ENCODE peak calls at places on chromosomes 3 and 15, in ten cellular contexts. B is bronchial epithelial cell; T is AG10803; L is NCI-H2171; U is posterior cingulate gyrus; O is stimulated activated CD8-positive, alpha-beta memory T cell treated with anti-CD3 and anti-CD28 coated beads, Interleukin-4, amount 100 ng/mL, for 4 hours; Q is amygdala; N is thoracic aorta; G is T-helper 2 cell; Y is NCI-H510A. W is an unnamed sample.

GRCh38 chr3:19348929-19349564 is 200.7 kb downstream of the KCNH8 start:
- DNase-seq in U (no peak), G (no peak), N (no peak), T (peak), L (no peak), Q (peak), O (no peak), Y (no peak), B (peak), W (no peak)

GRCh38 chr3:170128259-170128976 is 53.1 kb downstream of the PHC3 start:
- DNase-seq in B (no peak), U (no peak), G (no peak), L (peak), Q (no peak), O (no peak), N (no peak), Y (no peak), T (no peak), W (no peak)

GRCh38 chr15:86915811-86916331 is 836.2 kb downstream of the AGBL1 start:
- DNase-seq in Y (peak), G (no peak), U (peak), L (no peak), B (peak), O (no peak), Q (peak), N (no peak), T (peak), W (peak)

GRCh38 chr15:94080989-94081605 is 150.3 kb upstream of the MCTP2 start:
- DNase-seq in Y (no peak), B (no peak), U (no peak), N (no peak), L (no peak), T (no peak), G (no peak), O (no peak), Q (no peak), W (no peak)

GRCh38 chr3:57091874-57092273 is 31.4 kb downstream of the SPATA12 start:
- DNase-seq in B (no peak), L (no peak), N (no peak), T (no peak), O (no peak), Y (no peak), G (no peak), Q (no peak), U (no peak), W (no peak)

GRCh38 chr15:53786421-53786820 is 27.0 kb upstream of the WDR72 start:
- DNase-seq in L (no peak), Y (no peak), G (no peak), B (no peak), Q (no peak), U (no peak), N (no peak), O (no peak), T (no peak), W (no peak)

GRCh38 chr15:44137750-44138149 is 57.3 kb downstream of the FRMD5 start:
- DNase-seq in Q (no peak), O (no peak), G (no peak), U (no peak), T (peak), B (peak), L (no peak), Y (no peak), N (no peak), W (no peak)

GRCh38 chr15:97806731-97807130 is 153.8 kb upstream of the ARRDC4 start:
- DNase-seq in G (no peak), Q (no peak), U (no peak), Y (no peak), O (no peak), T (no peak), L (no peak), B (no peak), N (no peak), W (no peak)

GRCh38 chr3:176088962-176089383 is 1108.3 kb downstream of the TBL1XR1 start:
- DNase-seq in N (no peak), B (no peak), O (no peak), Y (no peak), U (no peak), G (no peak), Q (no peak), L (no peak), T (no peak), W (no peak)

GRCh38 chr15:56040081-56041035 is 46.9 kb upstream of the NEDD4 start:
- DNase-seq in O (no peak), U (no peak), G (no peak), T (peak), Q (no peak), Y (no peak), B (peak), N (peak), L (peak), W (no peak)

GRCh38 chr3:157226173-157226847 is 66.4 kb upstream of the CCNL1 start:
- DNase-seq in Y (no peak), G (no peak), O (no peak), N (no peak), T (peak), Q (no peak), L (no peak), B (peak), U (no peak), W (no peak)

GRCh38 chr15:59353994-59354951 is 18.4 kb downstream of the MYO1E start:
- DNase-seq in N (no peak), G (no peak), B (no peak), Q (no peak), O (no peak), T (no peak), U (no peak), Y (peak), L (no peak), W (no peak)

GRCh38 chr3:151301787-151302186 is 14.8 kb downstream of the GPR87 start:
- DNase-seq in U (no peak), Q (no peak), G (no peak), L (no peak), B (peak), O (no peak), N (no peak), Y (no peak), T (peak), W (no peak)

GRCh38 chr15:57903626-57904025 is 161.9 kb downstream of the ALDH1A2 start:
- DNase-seq in Q (no peak), L (no peak), G (no peak), Y (no peak), T (no peak), B (no peak), O (no peak), U (no peak), N (no peak), W (no peak)

GRCh38 chr15:77944002-77944867 is 133.3 kb downstream of the TBC1D2B start:
- DNase-seq in Y (no peak), L (peak), O (no peak), N (peak), Q (peak), G (peak), T (peak), B (peak), U (peak), W (peak)

GRCh38 chr3:94336076-94336741 is 273.3 kb downstream of the NSUN3 start:
- DNase-seq in N (no peak), L (no peak), Q (no peak), G (no peak), U (no peak), Y (no peak), T (peak), B (peak), O (no peak), W (no peak)

GRCh38 chr3:113441051-113441770 is at the start of gene CFAP44:
- DNase-seq in T (peak), Q (peak), O (no peak), Y (peak), L (peak), U (peak), G (peak), B (peak), N (no peak), W (peak)

GRCh38 chr3:23263796-23264195 is 60.7 kb downstream of the UBE2E2 start:
- DNase-seq in B (peak), Q (no peak), Y (no peak), L (no peak), U (no peak), O (no peak), T (peak), N (no peak), G (no peak), W (no peak)

GRCh38 chr3:183769453-183769852 is 55.9 kb downstream of the MAP6D1 start:
- DNase-seq in O (no peak), G (no peak), Y (no peak), U (no peak), N (no peak), Q (no peak), L (no peak), T (no peak), B (no peak), W (no peak)

GRCh38 chr3:67654099-67654831 is at the start of gene SUCLG2:
- DNase-seq in N (peak), L (peak), B (peak), Q (peak), T (peak), Y (peak), U (peak), O (peak), G (peak), W (peak)

GRCh38 chr3:73727117-73727802 is 102.5 kb upstream of the PDZRN3 start:
- DNase-seq in N (no peak), L (no peak), O (no peak), T (peak), U (no peak), B (no peak), Q (peak), Y (no peak), G (no peak), W (peak)

GRCh38 chr3:77079988-77080585 is 40.2 kb downstream of the ROBO2 start:
- DNase-seq in L (no peak), B (no peak), Y (no peak), N (no peak), G (no peak), O (no peak), U (no peak), T (no peak), Q (no peak), W (no peak)

GRCh38 chr3:64303881-64304280 is 78.6 kb upstream of the PRICKLE2 start:
- DNase-seq in B (no peak), G (no peak), L (no peak), U (no peak), Y (no peak), Q (no peak), O (no peak), T (no peak), N (no peak), W (no peak)

GRCh38 chr15:60972301-60972700 is 256.8 kb downstream of the RORA start:
- DNase-seq in T (peak), G (no peak), Y (no peak), U (no peak), O (no peak), Q (no peak), L (no peak), N (no peak), B (peak), W (no peak)

GRCh38 chr3:48927928-48928327 is 9.3 kb downstream of the ARIH2 start:
- DNase-seq in U (no peak), L (no peak), T (no peak), Y (no peak), G (no peak), B (peak), O (no peak), Q (no peak), N (no peak), W (no peak)

GRCh38 chr3:25412269-25412668 is 15.8 kb upstream of the RARB start:
- DNase-seq in B (peak), L (no peak), Q (no peak), G (no peak), N (no peak), U (no peak), O (no peak), Y (no peak), T (no peak), W (no peak)

GRCh38 chr3:125394406-125394805 is 19.3 kb upstream of the ZNF148 start:
- DNase-seq in T (no peak), B (no peak), N (no peak), G (no peak), U (peak), Y (no peak), O (no peak), Q (no peak), L (no peak), W (no peak)

GRCh38 chr3:46935989-46936620 is 40.4 kb downstream of the CCDC12 start:
- DNase-seq in T (no peak), O (no peak), B (no peak), G (no peak), Q (no peak), L (no peak), U (no peak), Y (no peak), N (no peak), W (no peak)

GRCh38 chr3:150073513-150073912 is 102.8 kb upstream of the PFN2 start:
- DNase-seq in B (peak), Q (no peak), Y (no peak), O (no peak), U (no peak), N (no peak), T (no peak), L (no peak), G (no peak), W (no peak)

GRCh38 chr3:54630111-54630623 is 297.7 kb downstream of the LRTM1 start:
- DNase-seq in B (no peak), N (no peak), U (no peak), L (no peak), Q (no peak), Y (no peak), G (no peak), T (no peak), O (no peak), W (no peak)

GRCh38 chr3:173138031-173138430 is 3.0 kb downstream of the SPATA16 start:
- DNase-seq in B (no peak), Q (no peak), G (no peak), L (no peak), O (no peak), Y (no peak), U (no peak), T (no peak), N (no peak), W (no peak)

GRCh38 chr3:29949131-29949530 is 657.3 kb upstream of the TGFBR2 start:
- DNase-seq in Q (no peak), G (no peak), N (no peak), L (no peak), T (peak), U (no peak), B (peak), Y (no peak), O (no peak), W (no peak)

GRCh38 chr3:146746190-146746589 is 141.0 kb upstream of the PLSCR5 start:
- DNase-seq in O (no peak), G (no peak), T (peak), B (peak), L (no peak), Y (no peak), U (no peak), N (no peak), Q (no peak), W (no peak)

GRCh38 chr15:34039506-34040123 is 611 bp upstream of the AVEN start:
- DNase-seq in Q (no peak), Y (no peak), B (peak), N (no peak), L (no peak), G (peak), T (no peak), O (no peak), U (no peak), W (no peak)

GRCh38 chr3:185865277-185865676 is 40.4 kb upstream of the IGF2BP2 start:
- DNase-seq in T (no peak), U (no peak), G (no peak), B (no peak), Q (no peak), Y (no peak), O (no peak), L (no peak), N (no peak), W (no peak)

GRCh38 chr3:16728762-16729745 is 123.8 kb upstream of the DAZL start:
- DNase-seq in Q (no peak), L (no peak), Y (no peak), B (peak), G (no peak), O (no peak), N (no peak), U (no peak), T (peak), W (no peak)

GRCh38 chr3:46386206-46386605 is 15.5 kb downstream of the CCR5 start:
- DNase-seq in U (no peak), N (no peak), L (no peak), T (no peak), B (peak), O (no peak), Q (no peak), Y (no peak), G (no peak), W (no peak)